ENCODE peak calls at places on chromosomes 12 and 14, in seven cellular contexts. I, Z, A, D, S, K and F are unnamed samples.

GRCh38 chr12:69059465-69060457 is 126.8 kb upstream of the CPM start:
- DNase-seq in I (peak; percentile 93), Z (peak; percentile 95), A (no peak), D (no peak), S (no peak), K (peak; percentile 86), F (no peak)

GRCh38 chr12:47012552-47012951 is 66.9 kb upstream of the PCED1B start:
- DNase-seq in I (no peak), Z (no peak), A (no peak), D (no peak), S (no peak), K (no peak), F (no peak)

GRCh38 chr12:60230103-60230502 is 634.3 kb downstream of the SLC16A7 start:
- DNase-seq in I (peak; percentile 47), Z (peak; percentile 13), A (no peak), D (no peak), S (no peak), K (no peak), F (no peak)

GRCh38 chr12:6771091-6771495 is 1.2 kb upstream of the LAG3 start:
- DNase-seq in I (no peak), Z (no peak), A (no peak), D (no peak), S (no peak), K (no peak), F (no peak)

GRCh38 chr14:99560946-99561683 is 42.9 kb downstream of the CCDC85C start:
- DNase-seq in I (no peak), Z (peak; percentile 52), A (no peak), D (no peak), S (no peak), K (no peak), F (no peak)

GRCh38 chr12:76720068-76720467 is 43.8 kb upstream of the ZDHHC17 start:
- DNase-seq in I (peak; percentile 68), Z (peak; percentile 62), A (no peak), D (no peak), S (no peak), K (no peak), F (no peak)

GRCh38 chr12:113418213-113418879 is 3.8 kb upstream of the SDSL start:
- DNase-seq in I (peak; percentile 10), Z (no peak), A (no peak), D (peak; percentile 53), S (no peak), K (no peak), F (no peak)

GRCh38 chr12:3289702-3290101 is 201.3 kb upstream of the PRMT8 start:
- DNase-seq in I (no peak), Z (no peak), A (no peak), D (no peak), S (no peak), K (no peak), F (no peak)

GRCh38 chr12:10025236-10025635 is 5.2 kb upstream of the CLEC9A start:
- DNase-seq in I (no peak), Z (no peak), A (no peak), D (no peak), S (no peak), K (no peak), F (no peak)

GRCh38 chr12:49331360-49332222 is 5.4 kb downstream of the C1QL4 start:
- DNase-seq in I (peak; percentile 85), Z (peak; percentile 66), A (peak; percentile 81), D (peak; percentile 88), S (peak; percentile 85), K (peak; percentile 43), F (no peak)

GRCh38 chr12:94100254-94100653 is 48.1 kb upstream of the PLXNC1 start:
- DNase-seq in I (peak; percentile 34), Z (peak; percentile 95), A (no peak), D (peak; percentile 53), S (no peak), K (no peak), F (no peak)

GRCh38 chr14:100881211-100882025 is 22.1 kb downstream of the RTL1 start:
- DNase-seq in I (no peak), Z (no peak), A (no peak), D (no peak), S (no peak), K (no peak), F (no peak)

GRCh38 chr12:116236148-116236731 is 41.3 kb downstream of the MED13L start:
- DNase-seq in I (peak; percentile 72), Z (peak; percentile 69), A (peak; percentile 76), D (peak; percentile 60), S (peak; percentile 68), K (no peak), F (peak; percentile 30)

GRCh38 chr12:73867147-73867546 is 670.5 kb upstream of the ATXN7L3B start:
- DNase-seq in I (no peak), Z (peak; percentile 68), A (no peak), D (no peak), S (no peak), K (no peak), F (no peak)

GRCh38 chr14:68580676-68581075 is 212.2 kb downstream of the ZFP36L1 start:
- DNase-seq in I (no peak), Z (no peak), A (no peak), D (peak; percentile 30), S (no peak), K (no peak), F (no peak)

GRCh38 chr14:100584056-100585031 is 2.9 kb downstream of the BEGAIN start:
- DNase-seq in I (no peak), Z (no peak), A (no peak), D (no peak), S (no peak), K (no peak), F (no peak)

GRCh38 chr14:88746042-88746441 is 46.7 kb downstream of the EML5 start:
- DNase-seq in I (no peak), Z (peak; percentile 28), A (no peak), D (no peak), S (no peak), K (no peak), F (no peak)

GRCh38 chr12:45214739-45215418 is 1.0 kb upstream of the ANO6 start:
- DNase-seq in I (peak; percentile 61), Z (no peak), A (no peak), D (no peak), S (no peak), K (no peak), F (no peak)

GRCh38 chr12:29880987-29881386 is 97.2 kb upstream of the TMTC1 start:
- DNase-seq in I (no peak), Z (no peak), A (no peak), D (no peak), S (no peak), K (no peak), F (no peak)

GRCh38 chr12:113111247-113111646 is 24.3 kb downstream of the RASAL1 start:
- DNase-seq in I (no peak), Z (no peak), A (no peak), D (no peak), S (no peak), K (no peak), F (no peak)

GRCh38 chr12:98084391-98084790 is 431.0 kb upstream of the TMPO start:
- DNase-seq in I (no peak), Z (no peak), A (no peak), D (no peak), S (no peak), K (no peak), F (no peak)

GRCh38 chr14:56300495-56300894 is 182.3 kb downstream of the PELI2 start:
- DNase-seq in I (no peak), Z (no peak), A (no peak), D (no peak), S (no peak), K (no peak), F (no peak)

GRCh38 chr12:126760109-126760508 is 1506.9 kb upstream of the TMEM132C start:
- DNase-seq in I (peak; percentile 2), Z (no peak), A (no peak), D (no peak), S (no peak), K (no peak), F (no peak)

GRCh38 chr12:98812225-98812624 is 167.1 kb downstream of the APAF1 start:
- DNase-seq in I (no peak), Z (no peak), A (no peak), D (no peak), S (no peak), K (no peak), F (no peak)

GRCh38 chr12:124684971-124685688 is 117.7 kb upstream of the NCOR2 start:
- DNase-seq in I (peak; percentile 86), Z (peak; percentile 72), A (no peak), D (no peak), S (no peak), K (no peak), F (no peak)
- TF ChIP-seq EZH2phosphoT487 in I (no peak), Z (no peak), A (no peak), D (no peak), S (no peak), K (no peak), F (no peak)

GRCh38 chr12:121532503-121533390 is 48.1 kb downstream of the KDM2B start:
- DNase-seq in I (peak; percentile 10), Z (no peak), A (no peak), D (no peak), S (no peak), K (no peak), F (no peak)

GRCh38 chr12:121536058-121536928 is 44.5 kb downstream of the KDM2B start:
- DNase-seq in I (peak; percentile 79), Z (no peak), A (peak; percentile 91), D (peak; percentile 85), S (peak; percentile 92), K (no peak), F (peak; percentile 91)

GRCh38 chr12:121535150-121536057 is 45.4 kb downstream of the KDM2B start:
- DNase-seq in I (no peak), Z (no peak), A (no peak), D (peak; percentile 34), S (no peak), K (no peak), F (peak; percentile 6)

GRCh38 chr12:121533391-121534090 is 47.3 kb downstream of the KDM2B start:
- DNase-seq in I (no peak), Z (no peak), A (no peak), D (no peak), S (no peak), K (no peak), F (no peak)

GRCh38 chr12:121534495-121535148 is 46.2 kb downstream of the KDM2B start:
- DNase-seq in I (no peak), Z (no peak), A (peak; percentile 73), D (no peak), S (peak; percentile 16), K (no peak), F (peak; percentile 25)
- H3K4me2 ChIP-seq in I (no peak overlapping the region), Z (no peak overlapping the region), A (peak overlapping the region; percentile 94), D (no peak overlapping the region), S (peak overlapping the region; percentile 79), K (no peak overlapping the region), F (peak overlapping the region; percentile 85)

GRCh38 chr14:104295681-104296387 is 157.4 kb downstream of the KIF26A start:
- DNase-seq in I (no peak), Z (no peak), A (no peak), D (no peak), S (no peak), K (no peak), F (no peak)
- TF ChIP-seq EZH2 in I (no peak), Z (no peak), A (no peak), D (no peak), S (no peak), K (no peak), F (no peak)

GRCh38 chr12:11726659-11727058 is 77.2 kb downstream of the ETV6 start:
- DNase-seq in I (no peak), Z (no peak), A (no peak), D (no peak), S (no peak), K (no peak), F (no peak)
- TF ChIP-seq EZH2phosphoT487 in I (no peak), Z (no peak), A (no peak), D (no peak), S (no peak), K (no peak), F (no peak)